ENCODE peak calls at places on chromosomes 12 and 14, in ten cellular contexts. I is stomach; C is neuronal stem cell; U is tibial nerve; V is PC-3; S is ascending aorta; D is mammary epithelial cell; P is body of pancreas; F is CD8-positive, alpha-beta T cell; O is adipocyte. J is an unnamed sample. For H3K4me1, the result is how much of the 10 kb centered on the place peaks cover.

GRCh38 chr12:71810905-71811304 is 28.7 kb upstream of the TBC1D15 start:
- DNase-seq in I (no peak), C (no peak), U (no peak), V (peak), S (no peak), D (peak), P (no peak), F (no peak), O (no peak), J (no peak)

GRCh38 chr14:79332504-79333197 is 878.7 kb downstream of the DIO2 start:
- DNase-seq in I (no peak), C (peak), U (no peak), V (no peak), S (no peak), D (no peak), P (no peak), F (no peak), O (no peak), J (no peak)

GRCh38 chr12:75289678-75290200 is 40.4 kb downstream of the CAPS2 start:
- DNase-seq in I (no peak), C (no peak), U (no peak), V (peak), S (no peak), D (no peak), P (no peak), F (no peak), O (peak), J (no peak)

GRCh38 chr14:31025335-31026075 is at the start of gene AP4S1:
- DNase-seq in I (peak), C (peak), U (no peak), V (peak), S (no peak), D (peak), P (peak), F (peak), O (peak), J (no peak)

GRCh38 chr12:108701779-108702435 is 29.4 kb downstream of the CORO1C start:
- DNase-seq in I (no peak), C (no peak), U (no peak), V (no peak), S (no peak), D (peak), P (no peak), F (no peak), O (no peak), J (peak)

GRCh38 chr14:67934087-67934486 is 114.5 kb downstream of the RAD51B start:
- DNase-seq in I (no peak), C (peak), U (no peak), V (peak), S (no peak), D (peak), P (peak), F (no peak), O (peak), J (no peak)

GRCh38 chr14:101599234-101599885 is 38.1 kb downstream of the DIO3 start:
- DNase-seq in I (no peak), C (no peak), U (no peak), V (no peak), S (no peak), D (no peak), P (no peak), F (no peak), O (no peak), J (peak)

GRCh38 chr14:47833006-47833405 is 157.6 kb upstream of the MDGA2 start:
- DNase-seq in I (no peak), C (no peak), U (no peak), V (no peak), S (no peak), D (no peak), P (no peak), F (no peak), O (no peak), J (no peak)

GRCh38 chr14:70641548-70642312 is at the start of gene TTC9:
- DNase-seq in I (peak), C (peak), U (no peak), V (peak), S (no peak), D (no peak), P (no peak), F (peak), O (peak), J (no peak)

GRCh38 chr14:68736519-68736918 is 56.3 kb downstream of the ZFP36L1 start:
- DNase-seq in I (no peak), C (no peak), U (no peak), V (no peak), S (no peak), D (no peak), P (no peak), F (no peak), O (peak), J (no peak)

GRCh38 chr12:28780096-28780495 is 369.0 kb upstream of the FAR2 start:
- DNase-seq in I (no peak), C (no peak), U (no peak), V (peak), S (no peak), D (peak), P (no peak), F (no peak), O (no peak), J (no peak)

GRCh38 chr12:32027684-32028355 is 68.6 kb downstream of the RESF1 start:
- DNase-seq in I (no peak), C (no peak), U (no peak), V (no peak), S (no peak), D (no peak), P (no peak), F (no peak), O (no peak), J (no peak)

GRCh38 chr12:92947589-92948215 is 18.6 kb upstream of the EEA1 start:
- DNase-seq in I (no peak), C (no peak), U (no peak), V (no peak), S (no peak), D (no peak), P (no peak), F (no peak), O (no peak), J (no peak)

GRCh38 chr12:80807640-80808288 is 91.1 kb downstream of the MYF5 start:
- DNase-seq in I (no peak), C (no peak), U (no peak), V (peak), S (no peak), D (no peak), P (no peak), F (no peak), O (no peak), J (no peak)

GRCh38 chr12:131832393-131833231 is 4.4 kb downstream of the MMP17 start:
- DNase-seq in I (no peak), C (no peak), U (peak), V (peak), S (no peak), D (peak), P (no peak), F (no peak), O (peak), J (no peak)

GRCh38 chr12:71661977-71662522 is 1.6 kb downstream of the ZFC3H1 start:
- DNase-seq in I (no peak), C (no peak), U (no peak), V (no peak), S (no peak), D (peak), P (no peak), F (no peak), O (peak), J (no peak)

GRCh38 chr12:65334534-65334933 is 56.1 kb downstream of the MSRB3 start:
- DNase-seq in I (no peak), C (no peak), U (no peak), V (no peak), S (no peak), D (peak), P (no peak), F (no peak), O (peak), J (no peak)

GRCh38 chr14:22554706-22555572 is 34.1 kb downstream of the DAD1 start:
- DNase-seq in I (no peak), C (no peak), U (no peak), V (no peak), S (no peak), D (no peak), P (no peak), F (no peak), O (no peak), J (no peak)

GRCh38 chr12:80769553-80770140 is 52.9 kb downstream of the MYF5 start:
- DNase-seq in I (no peak), C (no peak), U (no peak), V (no peak), S (no peak), D (no peak), P (no peak), F (no peak), O (no peak), J (no peak)

GRCh38 chr12:3178671-3179413 is 101.7 kb downstream of the TSPAN9 start:
- DNase-seq in I (no peak), C (no peak), U (no peak), V (no peak), S (no peak), D (no peak), P (no peak), F (no peak), O (no peak), J (no peak)

GRCh38 chr12:92146497-92146828 is 817 bp upstream of the BTG1 start:
- DNase-seq in I (no peak), C (no peak), U (no peak), V (no peak), S (no peak), D (no peak), P (no peak), F (no peak), O (no peak), J (no peak)

GRCh38 chr14:103326078-103326477 is 8.0 kb upstream of the EIF5 start:
- DNase-seq in I (no peak), C (no peak), U (no peak), V (no peak), S (no peak), D (no peak), P (no peak), F (no peak), O (no peak), J (no peak)

GRCh38 chr12:65232490-65233077 is 45.9 kb upstream of the MSRB3 start:
- DNase-seq in I (no peak), C (no peak), U (no peak), V (peak), S (no peak), D (peak), P (no peak), F (no peak), O (peak), J (no peak)

GRCh38 chr14:51449666-51450061 is 202.0 kb upstream of the FRMD6 start:
- DNase-seq in I (no peak), C (no peak), U (no peak), V (no peak), S (no peak), D (no peak), P (no peak), F (no peak), O (no peak), J (peak)

GRCh38 chr14:24903337-24903736 is 146.6 kb downstream of the STXBP6 start:
- DNase-seq in I (no peak), C (no peak), U (no peak), V (peak), S (no peak), D (peak), P (no peak), F (no peak), O (peak), J (no peak)

GRCh38 chr12:88870000-88870737 is 289.9 kb upstream of the KITLG start:
- DNase-seq in I (no peak), C (no peak), U (no peak), V (no peak), S (no peak), D (no peak), P (no peak), F (no peak), O (peak), J (no peak)

GRCh38 chr12:62332598-62332997 is 72.4 kb downstream of the USP15 start:
- DNase-seq in I (no peak), C (no peak), U (no peak), V (peak), S (no peak), D (peak), P (no peak), F (no peak), O (peak), J (no peak)

GRCh38 chr12:108099085-108099484 is 30.0 kb upstream of the WSCD2 start:
- DNase-seq in I (no peak), C (no peak), U (no peak), V (peak), S (no peak), D (no peak), P (no peak), F (no peak), O (peak), J (no peak)

GRCh38 chr12:116708826-116709756 is 28.8 kb downstream of the SPRING1 start:
- DNase-seq in I (peak), C (peak), U (peak), V (peak), S (no peak), D (peak), P (peak), F (peak), O (peak), J (no peak)

GRCh38 chr14:105853089-105853906 is 326.9 kb downstream of the TMEM121 start:
- DNase-seq in I (no peak), C (no peak), U (no peak), V (no peak), S (no peak), D (no peak), P (no peak), F (peak), O (no peak), J (no peak)

GRCh38 chr12:71045781-71046180 is 112.0 kb downstream of the TSPAN8 start:
- DNase-seq in I (no peak), C (no peak), U (no peak), V (peak), S (no peak), D (no peak), P (peak), F (no peak), O (peak), J (no peak)

GRCh38 chr12:6430124-6430989 is 14.4 kb upstream of the CD27 start:
- DNase-seq in I (peak), C (no peak), U (peak), V (peak), S (peak), D (peak), P (peak), F (no peak), O (peak), J (peak)

GRCh38 chr12:130437555-130438242 is 100.0 kb downstream of the PIWIL1 start:
- DNase-seq in I (no peak), C (no peak), U (no peak), V (no peak), S (no peak), D (no peak), P (no peak), F (no peak), O (no peak), J (no peak)

GRCh38 chr12:128790221-128790620 is 33.5 kb downstream of the SLC15A4 start:
- DNase-seq in I (no peak), C (no peak), U (no peak), V (no peak), S (no peak), D (no peak), P (no peak), F (no peak), O (no peak), J (peak)

GRCh38 chr12:91565816-91566215 is 383.2 kb upstream of the DCN start:
- DNase-seq in I (no peak), C (no peak), U (no peak), V (no peak), S (no peak), D (no peak), P (no peak), F (no peak), O (no peak), J (no peak)

GRCh38 chr14:22849212-22849819 is 12.9 kb downstream of the MMP14 start:
- DNase-seq in I (peak), C (no peak), U (peak), V (no peak), S (peak), D (peak), P (peak), F (no peak), O (no peak), J (no peak)

GRCh38 chr14:35335388-35336092 is 43.4 kb downstream of the PSMA6 start:
- DNase-seq in I (peak), C (no peak), U (no peak), V (peak), S (no peak), D (no peak), P (peak), F (no peak), O (no peak), J (no peak)

GRCh38 chr14:105177082-105177481 is 4.0 kb downstream of the NUDT14 start:
- DNase-seq in I (no peak), C (no peak), U (no peak), V (no peak), S (no peak), D (no peak), P (peak), F (no peak), O (no peak), J (no peak)

DNA sequence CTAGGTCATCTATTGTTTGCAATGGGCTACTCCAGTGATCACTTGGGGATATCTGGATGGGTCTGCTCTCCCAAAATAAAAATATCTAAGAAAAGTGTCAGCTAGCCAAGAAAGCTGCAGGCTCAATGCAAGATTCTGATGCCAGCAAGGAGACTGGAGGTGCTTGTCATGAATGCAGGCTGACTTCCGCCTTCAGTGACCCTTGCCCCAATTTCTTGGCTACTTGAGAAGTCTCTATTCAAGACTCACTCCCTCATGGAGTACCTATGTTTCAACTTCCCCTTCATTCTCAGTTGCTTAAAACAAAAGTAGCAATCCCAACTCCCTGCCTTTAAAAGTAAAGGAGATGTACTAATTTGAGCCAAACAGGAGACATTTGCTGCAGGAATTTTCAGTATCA is 123.9 kb downstream of the GPR65 start:
- DNase-seq in I (no peak), C (no peak), U (no peak), V (peak), S (no peak), D (no peak), P (peak), F (no peak), O (no peak), J (peak)
- H3K4me3 ChIP-seq in I (no peak), C (no peak), U (no peak), V (no peak), S (no peak), D (no peak), P (no peak), F (no peak), O (no peak), J (no peak)

GRCh38 chr12:46664771-46665287 is 161.0 kb downstream of the SLC38A4 start:
- DNase-seq in I (no peak), C (no peak), U (no peak), V (peak), S (no peak), D (peak), P (peak), F (no peak), O (peak), J (no peak)

GRCh38 chr12:46671102-46671501 is 154.7 kb downstream of the SLC38A4 start:
- DNase-seq in I (no peak), C (no peak), U (no peak), V (no peak), S (no peak), D (no peak), P (no peak), F (no peak), O (no peak), J (no peak)

GRCh38 chr12:46669720-46670119 is 156.1 kb downstream of the SLC38A4 start:
- DNase-seq in I (no peak), C (no peak), U (no peak), V (no peak), S (no peak), D (no peak), P (no peak), F (no peak), O (no peak), J (no peak)

GRCh38 chr12:46663297-46663696 is 162.5 kb downstream of the SLC38A4 start:
- DNase-seq in I (no peak), C (no peak), U (no peak), V (peak), S (no peak), D (peak), P (no peak), F (no peak), O (no peak), J (no peak)

DNA sequence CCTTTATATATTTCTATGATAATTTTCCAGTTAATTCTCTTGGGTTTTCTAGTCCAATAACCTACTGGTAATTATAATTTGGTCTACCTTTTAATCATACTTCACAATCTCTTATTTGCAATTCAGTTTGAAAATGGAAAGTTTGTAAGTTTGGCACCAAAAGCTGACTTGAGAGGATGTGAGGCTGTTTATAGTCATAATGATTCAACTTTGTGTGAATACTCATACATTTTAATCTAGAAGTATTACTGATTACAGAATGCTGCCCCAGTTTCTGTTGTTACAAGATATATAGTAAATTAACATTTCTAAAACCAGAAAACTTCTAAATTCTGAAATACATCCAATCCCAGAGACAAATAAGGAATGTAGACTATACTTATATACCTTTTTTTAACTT is 158.2 kb downstream of the SLC38A4 start:
- DNase-seq in I (no peak), C (no peak), U (no peak), V (peak), S (no peak), D (peak), P (no peak), F (no peak), O (no peak), J (no peak)
- H3K4me1 ChIP-seq in I (under half), C (under half), U (under half), V (under half), S (under half), D (under half), P (under half), F (under half), O (under half), J (under half)

GRCh38 chr14:33790996-33791395 is 159.9 kb downstream of the EGLN3 start:
- DNase-seq in I (no peak), C (no peak), U (no peak), V (no peak), S (no peak), D (no peak), P (no peak), F (no peak), O (no peak), J (no peak)

GRCh38 chr14:33793711-33794110 is 157.2 kb downstream of the EGLN3 start:
- DNase-seq in I (no peak), C (no peak), U (no peak), V (no peak), S (no peak), D (no peak), P (no peak), F (no peak), O (no peak), J (no peak)

GRCh38 chr14:33792387-33793368 is 158.2 kb downstream of the EGLN3 start:
- DNase-seq in I (peak), C (peak), U (peak), V (peak), S (no peak), D (peak), P (peak), F (peak), O (peak), J (peak)

GRCh38 chr14:33794791-33795300 is 156.0 kb downstream of the EGLN3 start:
- DNase-seq in I (no peak), C (no peak), U (no peak), V (no peak), S (no peak), D (peak), P (no peak), F (no peak), O (no peak), J (no peak)

GRCh38 chr14:33791971-33792370 is 158.9 kb downstream of the EGLN3 start:
- DNase-seq in I (no peak), C (no peak), U (no peak), V (no peak), S (no peak), D (no peak), P (no peak), F (no peak), O (no peak), J (no peak)
- H3K4me3 ChIP-seq in I (no peak), C (no peak), U (no peak), V (no peak), S (no peak), D (no peak), P (no peak), F (no peak), O (no peak), J (no peak)

DNA sequence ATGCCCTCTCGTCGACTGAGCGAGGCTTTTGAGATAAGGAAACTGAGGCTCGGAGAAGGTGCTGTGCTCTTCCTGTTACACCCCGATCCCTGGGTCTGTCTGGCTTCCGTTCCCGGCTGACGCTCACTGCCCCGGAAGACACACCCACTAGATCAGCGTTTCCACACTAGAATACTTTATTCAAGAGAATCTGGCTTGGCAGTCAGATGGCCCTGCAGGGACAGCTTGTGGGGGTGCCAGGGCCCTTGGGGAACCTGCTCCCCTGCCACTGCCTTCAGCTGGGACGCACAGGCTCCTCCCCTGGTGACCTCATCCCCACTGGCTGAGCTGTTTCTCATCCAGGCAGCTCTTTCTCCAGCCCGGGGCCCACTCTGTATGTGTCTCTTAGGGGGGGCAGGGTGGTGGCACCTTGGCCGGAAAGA is 13.7 kb downstream of the PGF start:
- DNase-seq in I (no peak), C (no peak), U (no peak), V (no peak), S (peak), D (no peak), P (peak), F (peak), O (peak), J (no peak)
- H3K4me1 ChIP-seq in I (half or more), C (under half), U (under half), V (under half), S (under half), D (under half), P (under half), F (under half), O (under half), J (half or more)

J was measured in esophagus muscularis mucosa.